ENCODE peak calls at places on chromosomes 1 and 21, in four cellular contexts. O is heart left ventricle, M is tibial nerve, G is upper lobe of right lung. R is an unnamed sample.
A peak's percentile ranks its signal among the peaks of the same experiment; 100 is the strongest.

GRCh38 chr1:39898648-39899603 is 2.8 kb downstream of the MYCL start:
- DNase-seq in G (no peak), O (no peak), M (no peak), R (peak; percentile 59)

GRCh38 chr1:223700942-223701637 is 11.2 kb upstream of the CAPN2 start:
- DNase-seq in O (no peak), M (no peak), G (peak; percentile 78), R (no peak)

GRCh38 chr1:94418664-94419655 is 771 bp downstream of the ABCD3 start:
- DNase-seq in G (peak; percentile 67), O (peak; percentile 81), M (peak; percentile 19), R (no peak)

GRCh38 chr21:40681164-40681859 is 165.6 kb downstream of the DSCAM start:
- DNase-seq in O (peak; percentile 65), M (no peak), G (no peak), R (no peak)

GRCh38 chr1:54582566-54583306 is 34.7 kb downstream of the ACOT11 start:
- DNase-seq in O (no peak), M (no peak), G (no peak), R (peak; percentile 13)

GRCh38 chr1:96660051-96660450 is 61.5 kb upstream of the PTBP2 start:
- DNase-seq in M (no peak), O (no peak), G (no peak), R (no peak)

GRCh38 chr1:58841455-58841854 is 57.6 kb upstream of the JUN start:
- DNase-seq in M (no peak), G (no peak), O (no peak), R (no peak)

GRCh38 chr1:196599324-196599723 is 8.9 kb downstream of the KCNT2 start:
- DNase-seq in G (no peak), O (no peak), M (no peak), R (no peak)

GRCh38 chr21:38440746-38441145 is 57.5 kb downstream of the ERG start:
- DNase-seq in O (no peak), G (no peak), M (no peak), R (no peak)

GRCh38 chr1:111656093-111657017 is 36.8 kb downstream of the RAP1A start:
- DNase-seq in G (no peak), M (no peak), O (no peak), R (peak; percentile 34)

GRCh38 chr1:82392946-82393345 is 592.2 kb downstream of the ADGRL2 start:
- DNase-seq in G (no peak), M (no peak), O (no peak), R (no peak)

GRCh38 chr1:58964428-58964827 is 180.6 kb upstream of the JUN start:
- DNase-seq in G (no peak), O (no peak), M (no peak), R (no peak)

GRCh38 chr1:105087496-105087895 is 1337.8 kb downstream of the AMY1C start:
- DNase-seq in M (no peak), G (no peak), O (no peak), R (no peak)

GRCh38 chr1:246722720-246723119 is 1.5 kb upstream of the SCCPDH start:
- DNase-seq in G (no peak), O (no peak), M (no peak), R (no peak)

GRCh38 chr1:245678866-245679411 is 524.2 kb downstream of the KIF26B start:
- DNase-seq in O (no peak), G (no peak), M (no peak), R (no peak)

GRCh38 chr1:41843378-41843777 is 75.3 kb downstream of the HIVEP3 start:
- DNase-seq in G (no peak), M (no peak), O (no peak), R (no peak)

GRCh38 chr1:7042322-7043231 is 257.3 kb downstream of the CAMTA1 start:
- DNase-seq in O (no peak), G (no peak), M (no peak), R (no peak)

GRCh38 chr1:168811213-168811612 is 82.2 kb upstream of the DPT start:
- DNase-seq in O (no peak), G (no peak), M (no peak), R (no peak)

GRCh38 chr1:44315521-44315920 is 39.5 kb downstream of the ERI3 start:
- DNase-seq in O (no peak), G (no peak), M (no peak), R (no peak)

GRCh38 chr21:15870819-15871218 is 141.0 kb downstream of the USP25 start:
- DNase-seq in M (no peak), O (no peak), G (no peak), R (no peak)

GRCh38 chr1:3785458-3786157 is 10.7 kb downstream of the LRRC47 start:
- DNase-seq in G (no peak), M (no peak), O (no peak), R (no peak)

GRCh38 chr1:200520740-200521139 is 99.8 kb downstream of the KIF14 start:
- DNase-seq in G (no peak), O (no peak), M (no peak), R (no peak)

GRCh38 chr1:29210278-29211085 is 20.3 kb downstream of the MECR start:
- DNase-seq in G (no peak), O (no peak), M (no peak), R (no peak)

GRCh38 chr1:247110627-247111258 is 6.6 kb upstream of the ZNF669 start:
- DNase-seq in G (no peak), O (no peak), M (no peak), R (no peak)

GRCh38 chr1:153945131-153945794 is 1.3 kb downstream of the DENND4B start:
- DNase-seq in G (peak; percentile 85), M (no peak), O (peak; percentile 85), R (peak; percentile 29)

GRCh38 chr1:28517649-28517999 is 11.8 kb downstream of the RCC1 start:
- DNase-seq in O (no peak), M (no peak), G (no peak), R (no peak)

GRCh38 chr1:63289135-63289534 is 33.2 kb upstream of the FOXD3 start:
- DNase-seq in M (no peak), G (no peak), O (no peak), R (no peak)

GRCh38 chr1:63299387-63299786 is 23.0 kb upstream of the FOXD3 start:
- DNase-seq in M (no peak), G (no peak), O (no peak), R (no peak)

DNA sequence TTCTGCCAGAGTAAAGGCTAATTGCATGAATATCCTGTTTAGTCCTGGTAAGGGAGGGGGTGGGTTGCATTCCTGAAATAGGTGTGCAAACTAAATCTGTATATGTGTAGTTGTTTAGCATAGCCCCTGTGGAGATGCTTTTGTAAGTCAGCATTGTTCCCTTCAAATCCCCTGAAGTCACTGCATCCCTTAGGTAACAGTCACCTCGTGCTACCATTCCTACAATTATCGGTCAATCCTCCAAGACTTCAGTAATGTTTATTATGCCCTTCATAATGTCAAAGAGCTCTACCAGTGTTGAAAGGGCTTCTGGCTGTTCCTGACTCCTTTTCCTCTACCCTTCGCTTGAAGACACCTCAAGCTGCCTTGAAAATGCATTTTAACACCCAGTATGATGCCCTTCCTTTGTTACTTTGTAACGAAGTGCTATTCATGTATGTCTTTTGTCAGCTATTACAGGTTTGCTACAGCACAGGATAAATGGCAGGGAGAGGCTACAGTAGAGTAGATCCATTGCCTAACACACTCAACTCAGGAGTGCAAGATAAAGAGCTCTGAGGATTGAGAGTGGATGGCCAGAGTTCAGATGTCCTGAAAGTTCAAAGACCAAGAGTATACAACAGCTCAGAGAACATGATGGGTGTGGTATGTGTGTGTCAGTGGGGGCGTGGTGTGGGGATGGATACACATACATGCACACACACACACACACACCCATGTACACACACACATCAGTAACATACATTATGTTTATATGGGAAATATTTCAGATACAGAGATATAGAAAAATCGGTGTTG is 27.4 kb upstream of the FOXD3 start:
- DNase-seq in M (no peak), O (no peak), G (no peak), R (no peak)
- H3K27ac ChIP-seq in M (no peak overlapping the region), O (no peak overlapping the region), G (no peak overlapping the region), R (no peak overlapping the region)

GRCh38 chr1:99849744-99850457 is at the start of gene AGL:
- DNase-seq in M (peak; percentile 48), O (peak; percentile 94), G (peak; percentile 95), R (peak; percentile 82)

GRCh38 chr1:99849413-99849743 is 783 bp upstream of the AGL start:
- DNase-seq in O (no peak), G (no peak), M (no peak), R (peak; percentile 34)

GRCh38 chr1:99852648-99853047 is 2.5 kb downstream of the AGL start:
- DNase-seq in M (no peak), O (no peak), G (no peak), R (no peak)

GRCh38 chr1:99850458-99850974 is 355 bp downstream of the AGL start:
- DNase-seq in M (no peak), G (no peak), O (no peak), R (no peak)

DNA sequence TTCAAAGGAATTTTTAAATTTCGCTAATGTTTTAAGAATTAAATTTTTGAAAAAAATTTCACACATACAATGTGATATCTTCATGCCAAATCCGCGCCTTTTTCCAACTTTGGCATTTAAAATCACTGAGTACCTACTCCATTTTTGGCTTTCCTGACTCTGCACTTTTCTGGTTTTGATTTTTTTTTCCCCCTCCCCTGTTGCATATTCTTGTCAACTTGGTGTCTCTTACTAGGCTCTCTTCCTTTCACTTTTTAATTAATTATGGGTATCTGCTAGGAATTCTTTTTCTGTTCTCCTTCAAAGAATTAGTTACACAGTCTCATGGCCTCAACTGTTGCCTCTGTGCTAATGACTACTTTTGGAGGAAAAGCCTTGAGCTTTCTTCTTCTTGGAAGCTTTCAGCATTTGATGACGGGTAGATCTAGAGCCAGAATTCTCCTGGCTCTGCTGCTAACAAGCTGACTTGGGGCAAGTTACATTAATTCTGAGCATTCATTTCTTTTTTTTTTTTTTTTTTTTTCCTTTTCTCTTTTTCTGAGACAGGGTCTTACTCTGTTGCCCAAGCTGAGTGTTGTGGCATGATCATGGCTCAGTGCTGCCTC is 1.8 kb downstream of the AGL start:
- DNase-seq in O (no peak), M (no peak), G (no peak), R (no peak)
- H3K27ac ChIP-seq in O (no peak overlapping the region), M (no peak overlapping the region), G (no peak overlapping the region), R (no peak overlapping the region)

GRCh38 chr1:23074012-23074411 is 54.7 kb downstream of the KDM1A start:
- DNase-seq in M (no peak), G (no peak), O (no peak), R (no peak)
- H3K27ac ChIP-seq in M (no peak overlapping the region), G (no peak overlapping the region), O (no peak overlapping the region), R (no peak overlapping the region)

GRCh38 chr1:8554956-8555534 is 237.1 kb downstream of the SLC45A1 start:
- DNase-seq in G (no peak), M (no peak), O (no peak), R (no peak)
- H3K27ac ChIP-seq in G (no peak overlapping the region), M (no peak overlapping the region), O (no peak overlapping the region), R (no peak overlapping the region)

GRCh38 chr1:172903581-172904220 is 147.0 kb downstream of the TNFSF18 start:
- DNase-seq in M (no peak), O (no peak), G (no peak), R (no peak)
- H3K27ac ChIP-seq in M (no peak overlapping the region), O (no peak overlapping the region), G (no peak overlapping the region), R (no peak overlapping the region)